ENCODE peak calls at places on chromosomes 4 and X, in eight cellular contexts. L is mammary epithelial cell; M is breast epithelium; N is CD4-positive, CD25-positive, alpha-beta regulatory T cell; Y is cardiac muscle cell; P is K562; J is prostate gland; H is tibial nerve. Q is an unnamed sample.

GRCh38 chrX:31663172-31663571 is 591.3 kb upstream of the FTHL17 start:
- DNase-seq in Y (no peak), L (no peak), H (no peak), J (no peak), M (no peak), P (no peak), N (no peak), Q (no peak)

GRCh38 chrX:70009970-70010369 is 39.8 kb downstream of the AWAT2 start:
- DNase-seq in H (no peak), Y (no peak), M (no peak), L (no peak), N (no peak), P (no peak), J (no peak), Q (no peak)

GRCh38 chr4:38119663-38120374 is 159.6 kb downstream of the PTTG2 start:
- DNase-seq in J (no peak), H (no peak), M (no peak), Y (no peak), L (peak), P (no peak), N (no peak), Q (no peak)

GRCh38 chr4:39446842-39447573 is 11.7 kb downstream of the RPL9 start:
- DNase-seq in N (peak), M (peak), H (no peak), J (peak), L (peak), P (no peak), Y (peak), Q (peak)

GRCh38 chrX:136963973-136964372 is 69.8 kb downstream of the GPR101 start:
- DNase-seq in M (no peak), N (no peak), L (no peak), H (no peak), Y (no peak), P (no peak), J (no peak), Q (no peak)

GRCh38 chr4:182809417-182810102 is 107.6 kb downstream of the DCTD start:
- DNase-seq in J (no peak), P (no peak), L (no peak), N (no peak), H (no peak), Y (no peak), M (no peak), Q (no peak)

GRCh38 chr4:40731792-40732245 is 17.9 kb upstream of the NSUN7 start:
- DNase-seq in P (no peak), L (no peak), J (peak), M (no peak), N (no peak), Y (peak), H (peak), Q (no peak)

GRCh38 chrX:136679581-136679980 is 31.6 kb downstream of the CD40LG start:
- DNase-seq in M (no peak), J (no peak), N (no peak), H (no peak), Y (no peak), P (no peak), L (no peak), Q (no peak)

GRCh38 chr4:73103799-73104503 is 34.4 kb upstream of the COX18 start:
- DNase-seq in N (no peak), P (peak), L (no peak), M (no peak), H (no peak), J (no peak), Y (no peak), Q (no peak)

GRCh38 chr4:87092389-87093141 is 127.9 kb downstream of the KLHL8 start:
- DNase-seq in Y (peak), H (peak), P (peak), L (peak), J (peak), N (no peak), M (no peak), Q (peak)

GRCh38 chrX:108036298-108036973 is 8.4 kb upstream of the VSIG1 start:
- DNase-seq in J (no peak), Y (no peak), P (peak), L (peak), N (no peak), H (no peak), M (no peak), Q (no peak)

GRCh38 chr4:103947617-103948016 is 227.8 kb upstream of the TACR3 start:
- DNase-seq in P (no peak), Y (no peak), L (no peak), M (no peak), J (no peak), N (no peak), H (no peak), Q (no peak)

GRCh38 chrX:16187024-16187698 is 19.9 kb downstream of the MAGEB17 start:
- DNase-seq in L (no peak), M (no peak), Y (no peak), N (no peak), H (no peak), P (no peak), J (no peak), Q (no peak)

GRCh38 chrX:24241822-24242648 is 71.8 kb downstream of the SUPT20HL2 start:
- DNase-seq in M (no peak), H (no peak), Y (peak), L (no peak), P (peak), N (peak), J (no peak), Q (no peak)

GRCh38 chrX:151973851-151974335 is 583 bp downstream of the GABRE start:
- DNase-seq in N (no peak), P (peak), H (no peak), M (no peak), L (peak), J (peak), Y (peak), Q (no peak)

GRCh38 chr4:126705271-126705670 is 927.5 kb upstream of the INTU start:
- DNase-seq in P (no peak), M (no peak), N (no peak), Y (no peak), L (no peak), J (no peak), H (no peak), Q (no peak)

GRCh38 chrX:55206152-55206941 is 13.8 kb upstream of the PAGE5 start:
- DNase-seq in M (no peak), Y (no peak), P (no peak), N (no peak), L (no peak), J (no peak), H (no peak), Q (no peak)

GRCh38 chr4:64718091-64718490 is 308.8 kb upstream of the TECRL start:
- DNase-seq in H (no peak), M (no peak), P (no peak), N (no peak), Y (no peak), L (peak), J (no peak), Q (no peak)

GRCh38 chr4:25351777-25352421 is 25.2 kb upstream of the ANAPC4 start:
- DNase-seq in Y (no peak), N (no peak), M (no peak), P (no peak), H (no peak), J (no peak), L (peak), Q (no peak)

GRCh38 chr4:182062936-182063335 is 180.3 kb upstream of the TENM3 start:
- DNase-seq in H (no peak), P (peak), M (no peak), Y (peak), J (no peak), N (no peak), L (peak), Q (no peak)

GRCh38 chr4:128916832-128917231 is 107.3 kb downstream of the JADE1 start:
- DNase-seq in H (peak), M (no peak), Y (no peak), P (no peak), J (no peak), N (no peak), L (no peak), Q (no peak)

GRCh38 chrX:356385-357034 is 30.2 kb downstream of the PPP2R3B start:
- DNase-seq in Y (no peak), L (no peak), H (no peak), M (no peak), P (no peak), N (no peak), J (no peak), Q (peak)

DNA sequence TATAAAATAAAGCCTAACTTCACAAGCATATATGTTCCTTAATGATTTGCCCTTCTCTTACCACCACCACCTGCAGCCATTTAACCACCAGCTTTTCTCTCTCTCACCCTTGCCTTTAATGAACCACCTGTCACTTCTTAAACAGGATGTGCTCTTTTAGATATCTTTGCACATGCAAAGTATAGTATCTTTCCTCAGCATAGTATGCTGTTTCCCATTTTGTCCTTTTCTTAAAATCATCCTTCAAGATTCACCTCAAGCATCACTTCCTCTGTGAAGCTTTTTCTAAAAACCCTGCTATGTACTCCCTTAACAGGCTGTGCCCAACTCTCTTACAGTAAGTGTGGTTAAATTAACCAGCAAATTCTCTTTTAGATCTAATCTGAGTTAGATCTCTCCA is 8.2 kb upstream of the CNOT6L start:
- DNase-seq in P (no peak), M (no peak), L (no peak), N (peak), Y (no peak), H (no peak), J (no peak), Q (no peak)
- H3K27ac ChIP-seq in P (no peak), M (no peak), L (no peak), N (peak), Y (no peak), H (no peak), J (no peak), Q (no peak)

GRCh38 chr4:174152717-174153466 is 130.6 kb downstream of the FBXO8 start:
- DNase-seq in P (no peak), H (no peak), L (no peak), M (no peak), Y (no peak), N (no peak), J (no peak), Q (no peak)

GRCh38 chr4:174157106-174157607 is 126.3 kb downstream of the FBXO8 start:
- DNase-seq in M (no peak), N (no peak), L (no peak), H (no peak), P (peak), J (no peak), Y (no peak), Q (no peak)

GRCh38 chr4:174156239-174156826 is 127.1 kb downstream of the FBXO8 start:
- DNase-seq in P (peak), Y (peak), H (no peak), M (no peak), N (peak), L (peak), J (no peak), Q (no peak)

GRCh38 chr4:174154455-174154854 is 129.0 kb downstream of the FBXO8 start:
- DNase-seq in N (no peak), Y (no peak), H (no peak), J (no peak), M (no peak), L (peak), P (peak), Q (no peak)
- H3K27ac ChIP-seq in N (no peak), Y (no peak), H (peak), J (no peak), M (no peak), L (no peak), P (no peak), Q (no peak)

DNA sequence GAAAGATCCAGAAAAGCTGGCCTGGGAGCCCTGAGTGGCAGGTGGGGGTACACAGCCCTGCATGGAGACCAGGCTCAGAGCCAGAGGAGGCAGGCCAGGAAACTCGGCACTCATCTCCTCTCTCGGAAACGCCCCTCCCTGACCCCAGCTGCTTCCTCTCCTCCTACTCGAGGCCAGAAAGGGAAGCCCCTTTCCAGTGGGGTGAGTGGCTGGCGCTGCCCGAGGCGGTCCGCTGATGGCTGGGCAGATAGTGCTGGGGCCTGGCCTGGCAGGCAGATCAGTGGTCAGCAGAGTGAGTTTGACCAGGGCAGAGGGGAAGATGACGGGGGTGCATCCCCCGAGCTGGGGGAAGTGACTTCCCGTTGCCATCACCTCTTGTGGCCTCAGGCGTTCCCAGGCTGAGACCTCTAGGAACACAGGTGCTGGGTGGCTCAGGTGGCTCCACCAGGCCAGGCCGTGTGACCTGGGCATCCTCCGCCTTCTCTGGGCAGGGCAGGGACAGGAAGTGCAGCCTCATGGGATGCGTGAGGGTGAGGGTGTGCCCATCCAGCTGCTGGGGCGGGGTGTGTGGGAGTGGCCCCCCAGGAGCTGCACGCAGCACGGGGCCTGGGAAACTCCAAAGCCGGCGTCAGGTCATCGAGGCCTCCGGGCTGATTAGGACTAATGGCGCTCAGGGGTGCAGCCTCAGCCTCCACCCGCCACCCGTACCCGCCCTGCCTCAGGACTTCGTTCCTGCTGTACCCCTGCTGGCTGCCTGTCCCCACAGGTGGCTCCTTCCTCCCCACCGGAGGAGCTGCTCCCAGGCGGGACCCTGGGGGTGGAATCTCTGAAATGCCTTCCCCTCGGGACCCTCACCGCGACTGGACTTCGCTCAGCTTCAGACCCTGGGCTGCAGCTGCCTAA is 5.8 kb downstream of the SH3BP2 start:
- DNase-seq in P (no peak), Y (no peak), H (no peak), M (no peak), N (peak), L (no peak), J (no peak), Q (peak)
- H3K27ac ChIP-seq in P (no peak), Y (no peak), H (peak), M (peak), N (peak), L (no peak), J (peak), Q (peak)

GRCh38 chrX:155880586-155881157 is 473 bp upstream of the VAMP7 start:
- DNase-seq in H (no peak), P (peak), Y (peak), N (no peak), J (no peak), L (no peak), M (no peak), Q (no peak)
- H3K27ac ChIP-seq in H (peak), P (peak), Y (no peak), N (peak), J (peak), L (no peak), M (peak), Q (no peak)

GRCh38 chrX:39852496-39852895 is 245.3 kb downstream of the BCOR start:
- DNase-seq in J (no peak), M (no peak), Y (no peak), N (no peak), L (no peak), P (no peak), H (no peak), Q (no peak)
- H3K27ac ChIP-seq in J (no peak), M (no peak), Y (no peak), N (no peak), L (no peak), P (no peak), H (no peak), Q (no peak)